ENCODE peak calls at places on chromosome 15, in nine cellular contexts. A, B, Z, N, I, C, H, R and D are unnamed samples.

GRCh38 chr15:32706704-32707103 is 11.1 kb upstream of the GREM1 start:
- DNase-seq in R (no peak), A (peak; percentile 79), H (no peak), B (peak; percentile 85), N (no peak), C (no peak), I (no peak), Z (peak; percentile 70), D (peak; percentile 78)

GRCh38 chr15:69809421-69809820 is 288.3 kb downstream of the TLE3 start:
- DNase-seq in N (no peak), I (no peak), H (no peak), A (no peak), Z (no peak), C (no peak), B (no peak), R (no peak), D (no peak)

GRCh38 chr15:39508536-39508935 is 72.3 kb upstream of the THBS1 start:
- DNase-seq in R (no peak), Z (no peak), A (no peak), I (no peak), C (no peak), B (no peak), H (no peak), N (no peak), D (peak; percentile 20)

GRCh38 chr15:64247906-64248541 is 85.2 kb upstream of the PPIB start:
- DNase-seq in I (peak; percentile 63), R (peak; percentile 41), B (peak; percentile 93), A (peak; percentile 93), C (no peak), Z (peak; percentile 55), N (no peak), H (no peak), D (peak; percentile 96)

GRCh38 chr15:99447497-99448371 is 118.0 kb upstream of the MEF2A start:
- DNase-seq in Z (no peak), B (no peak), N (no peak), R (peak; percentile 10), C (no peak), A (no peak), H (peak; percentile 47), I (no peak), D (no peak)

GRCh38 chr15:63122002-63122893 is 587 bp downstream of the LACTB start:
- DNase-seq in C (peak; percentile 93), Z (peak; percentile 25), N (peak; percentile 57), I (peak; percentile 87), B (peak; percentile 66), R (peak; percentile 83), A (peak; percentile 87), H (peak; percentile 78), D (peak; percentile 75)

GRCh38 chr15:69044899-69045298 is 30.4 kb downstream of the NOX5 start:
- DNase-seq in R (no peak), N (no peak), H (no peak), I (no peak), A (peak; percentile 94), Z (peak; percentile 60), B (peak; percentile 74), C (no peak), D (peak; percentile 82)

GRCh38 chr15:23049984-23050628 is 10.7 kb upstream of the TUBGCP5 start:
- DNase-seq in N (no peak), A (no peak), R (no peak), H (no peak), I (no peak), Z (no peak), B (no peak), C (no peak), D (no peak)

GRCh38 chr15:90561344-90562244 is 31.9 kb downstream of the CRTC3 start:
- DNase-seq in N (no peak), H (no peak), I (no peak), Z (peak; percentile 68), C (no peak), R (no peak), B (no peak), A (peak; percentile 90), D (peak; percentile 92)

DNA sequence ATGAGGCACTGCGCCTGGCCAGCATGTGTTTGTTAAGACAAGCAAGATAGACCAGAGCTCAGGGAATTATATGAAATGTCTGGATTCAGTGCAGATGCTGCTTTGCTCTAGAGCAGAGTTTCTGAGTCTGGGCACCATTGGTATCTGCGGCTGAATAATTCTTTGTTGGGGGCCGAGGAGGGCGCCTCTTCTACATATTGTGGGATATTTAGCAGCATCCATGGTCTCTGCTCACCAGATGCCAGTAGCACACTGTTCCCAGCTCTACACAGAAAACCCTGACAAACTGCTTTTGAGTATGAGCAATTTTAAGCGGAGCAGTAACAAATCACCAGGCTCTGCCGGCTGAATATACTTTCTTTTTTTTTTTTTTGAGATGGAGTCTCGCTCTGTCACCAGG is 3.6 kb upstream of the LDHAL6B start:
- DNase-seq in H (no peak), R (no peak), C (no peak), Z (no peak), N (no peak), I (no peak), A (no peak), B (no peak), D (no peak)
- TF ChIP-seq CTCF in H (no peak), R (no peak), C (no peak), Z (no peak), N (no peak), I (no peak), A (no peak), B (no peak), D (no peak)

DNA sequence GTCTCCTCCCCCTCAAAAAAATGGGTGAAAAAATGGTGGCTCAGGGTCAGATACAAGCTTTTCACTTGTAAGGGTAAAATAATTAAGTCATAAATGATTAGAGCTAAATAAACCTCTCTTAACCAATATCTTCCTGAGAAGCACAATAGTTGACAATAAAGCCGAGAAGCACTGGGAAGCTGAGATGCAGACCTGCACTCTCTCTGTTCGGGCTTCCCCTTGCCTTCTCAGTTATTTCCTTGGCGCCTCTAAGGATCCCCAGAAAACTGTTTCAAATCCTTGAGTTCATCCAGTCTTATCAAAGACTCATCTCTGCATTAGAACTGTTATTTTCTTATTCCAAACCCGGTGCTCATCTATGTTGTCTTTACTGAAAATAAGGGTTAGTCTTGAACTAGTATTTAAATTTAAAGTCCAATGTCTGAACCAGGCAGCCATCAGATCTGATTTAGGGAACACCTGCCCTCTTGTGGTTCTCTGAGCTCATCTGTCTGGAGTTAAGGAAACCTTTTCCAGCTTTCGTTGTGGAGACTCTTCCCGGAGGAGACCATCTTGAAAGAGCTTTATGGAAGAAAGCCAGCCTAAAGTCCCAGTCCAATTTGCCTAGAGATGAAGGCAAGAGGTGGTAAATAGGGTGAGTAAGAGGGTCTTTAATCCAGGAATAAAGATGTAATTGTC is 256.4 kb upstream of the MCTP2 start:
- DNase-seq in B (peak; percentile 44), A (peak; percentile 34), R (no peak), N (peak; percentile 5), C (no peak), I (no peak), Z (no peak), H (no peak), D (peak; percentile 35)
- TF ChIP-seq CTCF in B (peak; percentile 4), A (peak; percentile 55), R (peak; percentile 28), N (peak; percentile 56), C (peak; percentile 26), I (peak; percentile 7), Z (peak; percentile 37), H (no peak), D (peak; percentile 55)

GRCh38 chr15:74489518-74490338 is 28.8 kb upstream of the UBL7 start:
- DNase-seq in N (peak; percentile 67), A (peak; percentile 32), I (peak; percentile 53), B (peak; percentile 36), Z (no peak), R (peak; percentile 31), H (peak; percentile 43), C (peak; percentile 46), D (peak; percentile 41)
- TF ChIP-seq CTCF in N (peak; percentile 65), A (peak; percentile 60), I (peak; percentile 80), B (peak; percentile 64), Z (peak; percentile 70), R (peak; percentile 55), H (peak; percentile 18), C (peak; percentile 68), D (peak; percentile 69)

GRCh38 chr15:78708713-78709112 is 67.7 kb upstream of the CHRNB4 start:
- DNase-seq in Z (no peak), N (no peak), R (no peak), A (no peak), C (no peak), B (no peak), H (no peak), I (no peak), D (no peak)

GRCh38 chr15:78709263-78709882 is 68.4 kb upstream of the CHRNB4 start:
- DNase-seq in H (peak; percentile 77), R (peak; percentile 77), A (peak; percentile 36), B (no peak), I (peak; percentile 38), N (peak; percentile 57), Z (no peak), C (peak; percentile 82), D (peak; percentile 17)

GRCh38 chr15:78714890-78715289 is 73.9 kb upstream of the CHRNB4 start:
- DNase-seq in A (no peak), C (no peak), Z (no peak), I (no peak), R (no peak), H (no peak), N (no peak), B (peak; percentile 13), D (no peak)

GRCh38 chr15:78712797-78713515 is 71.9 kb upstream of the CHRNB4 start:
- DNase-seq in B (no peak), R (no peak), Z (no peak), N (no peak), A (no peak), I (no peak), C (no peak), H (no peak), D (no peak)

DNA sequence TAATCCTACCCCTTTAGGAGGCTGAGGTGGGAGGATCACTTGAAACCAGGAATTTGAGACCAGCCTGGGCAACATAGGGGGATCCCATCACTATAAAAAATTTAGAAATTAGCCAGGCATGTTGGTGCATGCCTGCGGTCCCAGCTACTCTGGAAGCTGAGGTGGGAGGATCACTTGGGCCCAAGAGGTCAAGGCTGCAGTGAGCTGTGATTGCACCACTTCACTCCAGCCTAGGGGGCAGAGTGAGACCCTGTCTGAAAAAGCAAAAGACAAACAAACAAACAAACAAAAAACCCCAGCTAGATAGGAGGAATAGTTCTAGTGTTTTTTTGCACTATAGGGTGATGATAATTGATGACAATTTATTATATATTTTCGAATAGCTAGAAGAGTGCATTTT is 70.6 kb upstream of the CHRNB4 start:
- DNase-seq in N (no peak), C (no peak), Z (no peak), H (no peak), R (no peak), B (no peak), I (no peak), A (no peak), D (no peak)
- TF ChIP-seq CTCF in N (no peak), C (no peak), Z (no peak), H (no peak), R (no peak), B (no peak), I (no peak), A (no peak), D (no peak)

GRCh38 chr15:61186905-61187865 is 41.9 kb downstream of the RORA start:
- DNase-seq in H (no peak), C (peak; percentile 27), I (no peak), A (peak; percentile 4), N (peak; percentile 36), R (no peak), Z (no peak), B (peak; percentile 30), D (peak; percentile 16)
- TF ChIP-seq CTCF in H (no peak), C (no peak), I (no peak), A (no peak), N (no peak), R (no peak), Z (no peak), B (no peak), D (no peak)